ENCODE peak calls at places on chromosomes 7 and 10, in five cellular contexts. Z, X, U, P and Y are unnamed samples.

GRCh38 chr7:112143567-112143966 is 62.6 kb downstream of the DOCK4 start:
- DNase-seq in X (no peak), P (no peak), U (peak), Z (peak), Y (no peak)

GRCh38 chr10:67818323-67818722 is 19.7 kb downstream of the DNAJC12 start:
- DNase-seq in Z (peak), X (no peak), P (peak), U (no peak), Y (no peak)

GRCh38 chr7:155581954-155582353 is 35.6 kb upstream of the CNPY1 start:
- DNase-seq in X (no peak), P (no peak), Z (no peak), U (no peak), Y (no peak)

GRCh38 chr10:12473491-12473890 is 124.1 kb downstream of the CAMK1D start:
- DNase-seq in U (no peak), P (no peak), Z (no peak), X (no peak), Y (no peak)

GRCh38 chr7:93117852-93118530 is at the start of gene SAMD9:
- DNase-seq in Z (peak), U (peak), X (peak), P (peak), Y (peak)

GRCh38 chr7:102287465-102288146 is 938 bp downstream of the SH2B2 start:
- DNase-seq in U (peak), X (no peak), Z (peak), P (no peak), Y (no peak)

GRCh38 chr7:31123726-31124125 is 71.6 kb downstream of the ADCYAP1R1 start:
- DNase-seq in X (no peak), U (no peak), Z (no peak), P (no peak), Y (no peak)

GRCh38 chr7:32921896-32922295 is 30.3 kb upstream of the KBTBD2 start:
- DNase-seq in U (no peak), P (no peak), Z (peak), X (no peak), Y (no peak)

GRCh38 chr7:135169936-135170222 is 628 bp downstream of the CYREN start:
- DNase-seq in X (no peak), P (no peak), Z (no peak), U (no peak), Y (no peak)

GRCh38 chr10:66187096-66187733 is 738.6 kb upstream of the LRRTM3 start:
- DNase-seq in U (no peak), X (no peak), P (no peak), Z (no peak), Y (no peak)

GRCh38 chr7:36119005-36119711 is 33.9 kb upstream of the EEPD1 start:
- DNase-seq in X (no peak), Z (peak), U (peak), P (no peak), Y (no peak)

GRCh38 chr7:39088730-39089129 is 111.0 kb downstream of the POU6F2 start:
- DNase-seq in U (no peak), P (no peak), Z (no peak), X (no peak), Y (no peak)

GRCh38 chr10:63760708-63761047 is 239.5 kb downstream of the REEP3 start:
- DNase-seq in U (no peak), X (no peak), Z (no peak), P (no peak), Y (no peak)

GRCh38 chr7:21355406-21355874 is 72.4 kb upstream of the SP4 start:
- DNase-seq in X (no peak), Z (no peak), U (no peak), P (no peak), Y (peak)

GRCh38 chr10:22222236-22223190 is 4.7 kb upstream of the EBLN1 start:
- DNase-seq in X (no peak), P (no peak), U (no peak), Z (no peak), Y (peak)

GRCh38 chr10:77837248-77837924 is 89.2 kb downstream of the DLG5 start:
- DNase-seq in X (no peak), Z (no peak), P (no peak), U (no peak), Y (peak)

GRCh38 chr10:103854687-103855423 is 521 bp downstream of the SH3PXD2A start:
- DNase-seq in X (no peak), Z (no peak), P (no peak), U (peak), Y (peak)

GRCh38 chr10:7428673-7429350 is 18.0 kb upstream of the SFMBT2 start:
- DNase-seq in Z (no peak), P (no peak), U (no peak), X (no peak), Y (peak)

GRCh38 chr7:51240868-51241267 is 75.7 kb downstream of the COBL start:
- DNase-seq in Z (no peak), X (no peak), U (no peak), P (no peak), Y (no peak)

GRCh38 chr10:46096909-46097575 is 51.0 kb upstream of the MSMB start:
- DNase-seq in P (no peak), X (no peak), Z (no peak), U (no peak), Y (no peak)

GRCh38 chr10:95467162-95467599 is 94.0 kb downstream of the SORBS1 start:
- DNase-seq in P (no peak), X (peak), U (peak), Z (peak), Y (no peak)

GRCh38 chr10:29435809-29436501 is 147.1 kb downstream of the LYZL1 start:
- DNase-seq in P (no peak), U (peak), Z (peak), X (no peak), Y (no peak)

GRCh38 chr10:29277296-29277695 is 11.6 kb upstream of the LYZL1 start:
- DNase-seq in U (no peak), Z (no peak), X (no peak), P (no peak), Y (no peak)

GRCh38 chr10:94027197-94027596 is 33.5 kb downstream of the PLCE1 start:
- DNase-seq in U (no peak), P (no peak), Z (peak), X (no peak), Y (no peak)

GRCh38 chr10:48625013-48625412 is 20.1 kb upstream of the ARHGAP22 start:
- DNase-seq in U (no peak), P (no peak), X (no peak), Z (no peak), Y (no peak)

GRCh38 chr7:156158213-156158612 is 345.9 kb upstream of the SHH start:
- DNase-seq in Z (no peak), P (no peak), U (no peak), X (no peak), Y (no peak)